ENCODE peak calls at places on chromosomes 1 and 21, in five cellular contexts. F is activated CD8-positive, alpha-beta memory T cell treated with anti-CD3 and anti-CD28 coated beads, Interleukin-2, amount 50 U/mL, for 48 hours; Q is brain microvascular endothelial cell; T is foreskin fibroblast; M is GOT3. L is an unnamed sample.

GRCh38 chr1:163085041-163085903 is 16.1 kb downstream of the RGS4 start:
- DNase-seq in M (no peak), F (no peak), T (peak), Q (no peak), L (no peak)

GRCh38 chr1:9186082-9186859 is 48.3 kb upstream of the H6PD start:
- DNase-seq in F (no peak), M (no peak), Q (no peak), T (no peak), L (no peak)

GRCh38 chr1:65260851-65261473 is 48.4 kb upstream of the DNAJC6 start:
- DNase-seq in M (no peak), Q (peak), T (peak), F (no peak), L (no peak)

GRCh38 chr1:8680628-8681316 is 136.7 kb downstream of the RERE start:
- DNase-seq in Q (no peak), T (no peak), F (no peak), M (no peak), L (no peak)

GRCh38 chr1:43299101-43299500 is 1.7 kb upstream of the TIE1 start:
- DNase-seq in M (no peak), F (no peak), Q (no peak), T (no peak), L (no peak)

GRCh38 chr1:4397196-4397595 is 257.2 kb upstream of the AJAP1 start:
- DNase-seq in F (no peak), Q (no peak), T (no peak), M (no peak), L (no peak)

GRCh38 chr21:45412491-45412890 is 7.5 kb downstream of the COL18A1 start:
- DNase-seq in Q (no peak), M (no peak), F (no peak), T (no peak), L (peak)

GRCh38 chr21:27477321-27477720 is 510.4 kb upstream of the ADAMTS5 start:
- DNase-seq in Q (no peak), F (no peak), M (no peak), T (peak), L (no peak)

GRCh38 chr1:164240081-164240480 is 318.9 kb upstream of the PBX1 start:
- DNase-seq in T (peak), F (no peak), Q (no peak), M (no peak), L (no peak)

GRCh38 chr1:231260351-231260750 is 19.3 kb downstream of the GNPAT start:
- DNase-seq in T (no peak), F (no peak), Q (no peak), M (no peak), L (no peak)

GRCh38 chr1:52634111-52634510 is 1.1 kb downstream of the SHISAL2A start:
- DNase-seq in Q (no peak), M (no peak), F (peak), T (no peak), L (no peak)

GRCh38 chr1:117698398-117699160 is 92.7 kb downstream of the TENT5C start:
- DNase-seq in M (no peak), T (no peak), F (no peak), Q (no peak), L (no peak)

GRCh38 chr1:201539561-201540404 is 856 bp downstream of the NAV1 start:
- DNase-seq in Q (peak), F (no peak), T (peak), M (no peak), L (peak)

GRCh38 chr1:172909606-172910326 is 141.0 kb downstream of the TNFSF18 start:
- DNase-seq in M (no peak), Q (peak), T (peak), F (no peak), L (no peak)

GRCh38 chr1:95012389-95012788 is 60.4 kb downstream of the ALG14 start:
- DNase-seq in Q (peak), T (peak), F (no peak), M (no peak), L (no peak)

GRCh38 chr1:7427066-7427465 is 344.0 kb upstream of the VAMP3 start:
- DNase-seq in M (no peak), Q (no peak), T (no peak), F (no peak), L (no peak)

GRCh38 chr21:45917241-45917640 is 64.3 kb upstream of the COL6A1 start:
- DNase-seq in F (no peak), M (no peak), T (no peak), Q (no peak), L (no peak)

GRCh38 chr1:232508161-232508661 is 121.7 kb downstream of the SIPA1L2 start:
- DNase-seq in T (no peak), Q (no peak), M (no peak), F (no peak), L (no peak)

GRCh38 chr1:87641996-87642395 is 313.3 kb downstream of the LMO4 start:
- DNase-seq in T (no peak), M (no peak), Q (no peak), F (no peak), L (no peak)

GRCh38 chr1:231420959-231421615 is 1.0 kb downstream of the EGLN1 start:
- DNase-seq in M (no peak), Q (peak), T (peak), F (peak), L (peak)

GRCh38 chr1:62058951-62059350 is 135.7 kb upstream of the L1TD1 start:
- DNase-seq in Q (no peak), F (no peak), M (no peak), T (no peak), L (no peak)

GRCh38 chr1:44976252-44976651 is 10.1 kb downstream of the EIF2B3 start:
- DNase-seq in M (no peak), T (no peak), Q (no peak), F (no peak), L (no peak)

GRCh38 chr1:109886827-109887226 is 23.8 kb upstream of the CSF1 start:
- DNase-seq in T (no peak), F (no peak), M (no peak), Q (no peak), L (peak)

GRCh38 chr21:43600642-43601397 is 58.5 kb downstream of the HSF2BP start:
- DNase-seq in F (no peak), Q (peak), T (peak), M (no peak), L (no peak)

L was measured in upper lobe of left lung.